ENCODE peak calls at places on chromosome 11, in six cellular contexts. Y is neural progenitor cell; U is pancreas; Z is CD8-positive, alpha-beta T cell; M is left lung; R is tibial artery. W is an unnamed sample.

GRCh38 chr11:64996710-64997380 is at the start of gene BATF2:
- DNase-seq in Y (peak; percentile 86), R (peak; percentile 88), U (peak; percentile 92), M (peak; percentile 84), Z (no peak), W (no peak)

GRCh38 chr11:128496249-128496648 is 91.1 kb downstream of the ETS1 start:
- DNase-seq in R (no peak), M (no peak), Z (no peak), Y (no peak), U (no peak), W (no peak)

GRCh38 chr11:75969626-75970308 is 154.8 kb downstream of the UVRAG start:
- DNase-seq in Z (no peak), Y (no peak), R (no peak), U (no peak), M (no peak), W (no peak)

GRCh38 chr11:62141111-62142042 is 17.6 kb downstream of the INCENP start:
- DNase-seq in U (no peak), M (no peak), R (peak; percentile 48), Y (no peak), Z (no peak), W (no peak)

GRCh38 chr11:115362997-115363396 is 141.2 kb downstream of the CADM1 start:
- DNase-seq in M (no peak), R (no peak), Z (no peak), Y (no peak), U (no peak), W (no peak)

GRCh38 chr11:45993438-45994064 is 71.1 kb downstream of the LARGE2 start:
- DNase-seq in U (no peak), R (peak; percentile 66), Y (no peak), M (no peak), Z (no peak), W (no peak)

GRCh38 chr11:27367881-27368280 is 4.9 kb upstream of the CCDC34 start:
- DNase-seq in R (no peak), Z (no peak), Y (no peak), M (no peak), U (no peak), W (no peak)

GRCh38 chr11:114246321-114247069 is 49.7 kb upstream of the NNMT start:
- DNase-seq in R (no peak), M (no peak), U (no peak), Y (no peak), Z (no peak), W (no peak)

GRCh38 chr11:75453916-75454655 is 21.1 kb upstream of the KLHL35 start:
- DNase-seq in U (no peak), Z (no peak), R (peak; percentile 74), M (no peak), Y (no peak), W (no peak)

GRCh38 chr11:31443802-31444201 is 65.6 kb downstream of the IMMP1L start:
- DNase-seq in R (no peak), Z (no peak), U (no peak), M (no peak), Y (peak; percentile 60), W (no peak)

GRCh38 chr11:19134004-19134403 is 17.0 kb downstream of the ZDHHC13 start:
- DNase-seq in M (no peak), R (no peak), Y (no peak), U (no peak), Z (no peak), W (no peak)

GRCh38 chr11:122745111-122745510 is 89.6 kb downstream of the UBASH3B start:
- DNase-seq in M (no peak), R (no peak), Y (no peak), U (no peak), Z (no peak), W (no peak)

GRCh38 chr11:127000291-127000968 is at the start of gene KIRREL3:
- DNase-seq in R (no peak), M (no peak), Y (peak; percentile 72), U (no peak), Z (no peak), W (no peak)

GRCh38 chr11:102836290-102836875 is 7.0 kb downstream of the MMP3 start:
- DNase-seq in Z (no peak), M (no peak), Y (no peak), U (no peak), R (no peak), W (no peak)

GRCh38 chr11:61054513-61054912 is 47.8 kb upstream of the CD5 start:
- DNase-seq in Y (no peak), U (no peak), Z (no peak), M (no peak), R (no peak), W (no peak)

GRCh38 chr11:61914471-61915171 is 2.7 kb downstream of the RAB3IL1 start:
- DNase-seq in R (no peak), Y (no peak), U (no peak), M (peak; percentile 23), Z (no peak), W (no peak)

GRCh38 chr11:22930816-22931594 is 70.7 kb upstream of the CCDC179 start:
- DNase-seq in R (no peak), U (no peak), Y (no peak), Z (no peak), M (no peak), W (no peak)

GRCh38 chr11:123302751-123303195 is 107.7 kb upstream of the CLMP start:
- DNase-seq in Z (no peak), M (no peak), U (no peak), R (no peak), Y (peak; percentile 27), W (no peak)

GRCh38 chr11:78039919-78040671 is 17.0 kb upstream of the KCTD14 start:
- DNase-seq in Y (no peak), M (peak; percentile 72), R (peak; percentile 79), U (peak; percentile 82), Z (no peak), W (no peak)

GRCh38 chr11:90717522-90717921 is 494.7 kb upstream of the CHORDC1 start:
- DNase-seq in Y (no peak), R (no peak), Z (no peak), U (no peak), M (no peak), W (no peak)

GRCh38 chr11:129888451-129888850 is 6.9 kb downstream of the NFRKB start:
- DNase-seq in U (no peak), Y (no peak), M (no peak), R (no peak), Z (no peak), W (peak; percentile 54)

GRCh38 chr11:11396290-11397042 is 43.4 kb upstream of the CSNK2A3 start:
- DNase-seq in M (no peak), Y (no peak), U (no peak), Z (no peak), R (no peak), W (no peak)

GRCh38 chr11:64007160-64007628 is 21.0 kb downstream of the OTUB1 start:
- DNase-seq in U (no peak), R (no peak), Z (no peak), Y (peak; percentile 70), M (peak; percentile 53), W (no peak)

GRCh38 chr11:16785520-16786128 is 47.2 kb downstream of the C11orf58 start:
- DNase-seq in R (peak; percentile 77), U (no peak), Z (peak; percentile 47), Y (peak; percentile 76), M (peak; percentile 63), W (peak; percentile 34)

DNA sequence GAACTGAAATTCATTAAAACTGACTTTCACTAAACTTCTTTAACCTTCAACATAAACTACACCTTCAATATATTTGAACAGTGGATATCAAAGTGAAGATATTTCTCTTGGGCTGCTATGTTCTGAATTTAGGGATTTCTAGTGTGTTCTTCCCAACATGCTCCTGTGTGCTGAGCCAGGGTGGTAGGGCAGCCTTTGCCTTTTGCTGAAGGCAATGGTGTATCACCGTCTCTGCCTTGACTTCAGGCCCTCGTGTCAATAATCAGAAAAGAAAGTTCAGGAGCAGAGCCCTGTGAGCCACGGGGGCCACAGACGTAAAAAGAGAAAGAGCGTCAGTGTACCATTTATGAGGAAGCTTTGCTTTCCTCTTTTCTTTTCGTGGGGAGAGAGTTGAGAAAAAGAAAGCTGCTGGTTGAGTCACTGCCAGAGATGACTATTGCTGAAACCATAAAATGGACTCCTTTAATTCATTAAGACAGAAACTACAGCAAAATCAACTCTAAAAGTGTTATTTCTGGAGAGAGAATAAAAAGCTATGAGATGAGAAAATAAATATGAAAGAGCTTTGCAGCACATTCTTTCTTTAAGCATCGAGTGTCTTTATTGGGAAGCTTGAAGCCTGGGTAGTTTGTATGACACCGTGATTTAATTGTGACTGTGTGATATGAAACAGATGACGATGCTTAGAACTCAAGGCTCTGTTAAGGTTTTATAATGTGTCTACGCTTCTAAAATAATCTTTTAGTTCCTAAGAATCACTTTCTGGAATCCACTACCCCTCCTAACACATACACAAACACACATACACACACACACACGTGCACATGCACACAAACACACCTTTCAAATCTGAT is 271.8 kb upstream of the MTNR1B start:
- DNase-seq in Z (no peak), M (no peak), R (no peak), Y (no peak), U (no peak), W (no peak)
- H3K4me3 ChIP-seq in Z (no peak overlapping the region), M (no peak overlapping the region), R (no peak overlapping the region), Y (no peak overlapping the region), U (no peak overlapping the region), W (no peak overlapping the region)

DNA sequence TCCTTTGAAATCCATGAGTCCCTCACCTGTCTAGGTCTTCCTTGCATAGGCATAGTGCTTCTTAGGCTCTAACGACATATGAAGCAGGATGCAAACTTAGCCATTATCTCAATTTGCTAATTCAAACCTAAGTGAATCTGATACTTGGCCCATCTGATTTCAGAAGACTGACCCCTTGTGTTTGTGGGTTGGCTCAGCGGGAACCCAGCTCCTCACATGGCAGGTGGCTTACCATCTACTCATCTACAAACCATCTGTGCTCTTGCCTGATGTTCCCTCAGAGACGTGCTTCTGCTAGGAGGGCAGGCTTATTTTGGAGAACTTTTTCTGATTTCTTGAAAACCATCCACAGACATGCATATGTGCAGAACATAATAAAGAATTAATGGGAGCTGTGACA is 15.2 kb downstream of the ELMOD1 start:
- DNase-seq in Y (no peak), M (no peak), U (no peak), R (no peak), Z (no peak), W (no peak)
- H3K4me1 ChIP-seq in Y (peaks cover 22% of the 10 kb centered on the region), M (no peaks in the 10 kb centered on the region), U (no peaks in the 10 kb centered on the region), R (no peaks in the 10 kb centered on the region), Z (no peaks in the 10 kb centered on the region), W (no peaks in the 10 kb centered on the region)

DNA sequence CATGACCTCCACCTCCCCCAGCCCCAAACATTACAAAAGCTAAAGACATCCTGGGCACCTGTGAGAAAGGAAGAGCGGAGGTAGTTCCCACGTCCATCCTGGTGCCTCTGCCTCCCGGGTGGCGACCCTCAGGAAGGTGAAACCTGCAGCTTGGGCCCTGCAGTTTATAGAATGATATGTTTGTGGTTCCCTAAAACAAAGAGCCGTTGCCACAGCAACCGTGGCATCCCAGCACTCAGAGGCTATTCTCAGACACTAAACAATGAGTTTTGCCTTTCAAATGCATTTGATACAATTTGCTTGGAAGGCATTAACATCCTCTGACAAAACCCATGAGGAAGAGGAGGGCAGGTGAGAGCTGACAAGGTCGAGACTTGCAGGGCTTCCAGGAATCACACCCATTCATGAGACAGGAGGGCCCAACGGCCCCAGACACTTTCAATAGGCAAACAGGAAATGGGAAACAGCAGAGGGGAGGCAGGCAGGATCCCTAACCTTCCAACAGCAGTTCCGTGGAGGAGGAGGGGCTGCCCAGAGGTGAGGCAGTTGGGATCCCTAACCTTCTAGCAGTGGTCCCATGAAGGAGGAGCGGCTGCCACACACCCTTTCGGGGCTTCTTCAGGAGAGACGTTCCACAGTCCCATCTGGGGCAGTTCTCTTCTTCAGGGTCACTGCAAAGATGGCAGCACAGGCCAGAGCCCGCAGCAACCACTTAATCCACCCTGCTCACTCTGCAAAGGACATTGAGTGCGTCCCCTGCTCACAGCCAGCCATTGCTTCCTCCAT is 379.2 kb downstream of the SHANK2 start:
- DNase-seq in U (no peak), Y (peak; percentile 36), R (no peak), M (no peak), Z (no peak), W (no peak)
- H3K9me3 ChIP-seq in U (no peaks in the 10 kb centered on the region), Y (no peaks in the 10 kb centered on the region), R (no peaks in the 10 kb centered on the region), M (no peaks in the 10 kb centered on the region), Z (no peaks in the 10 kb centered on the region), W (no peaks in the 10 kb centered on the region)

GRCh38 chr11:811446-812245 is 1.9 kb downstream of the RPLP2 start:
- DNase-seq in Z (no peak), R (no peak), Y (no peak), M (no peak), U (peak; percentile 48), W (no peak)
- H3K4me3 ChIP-seq in Z (no peak overlapping the region), R (no peak overlapping the region), Y (peak overlapping the region; percentile 86), M (no peak overlapping the region), U (no peak overlapping the region), W (no peak overlapping the region)

W was measured in CD8-positive, alpha-beta memory T cell.